ENCODE peak calls at places on chromosome 4, in five cellular contexts. One of them, this sample, is unnamed.

GRCh38 chr4:3031357-3032064 is 42.8 kb downstream of the HTT-AS start:
- DNase-seq in GM04504: no peak
- DNase-seq in RPMI7951: no peak
- DNase-seq in fibroblast of pulmonary artery: no peak
- DNase-seq in non-pigmented ciliary epithelial cell: no peak
- DNase-seq in this sample: no peak

GRCh38 chr4:152970102-152970820 is 34.1 kb downstream of the FHDC1 start:
- DNase-seq in GM04504: peak
- DNase-seq in RPMI7951: peak
- DNase-seq in fibroblast of pulmonary artery: no peak
- DNase-seq in non-pigmented ciliary epithelial cell: no peak
- DNase-seq in this sample: no peak

GRCh38 chr4:173752610-173753009 is 222.6 kb upstream of the HAND2 start:
- DNase-seq in GM04504: no peak
- DNase-seq in RPMI7951: no peak
- DNase-seq in fibroblast of pulmonary artery: peak
- DNase-seq in non-pigmented ciliary epithelial cell: no peak
- DNase-seq in this sample: no peak

GRCh38 chr4:64539234-64539849 is 130.1 kb upstream of the TECRL start:
- DNase-seq in GM04504: peak
- DNase-seq in RPMI7951: peak
- DNase-seq in fibroblast of pulmonary artery: peak
- DNase-seq in non-pigmented ciliary epithelial cell: peak
- DNase-seq in this sample: peak

GRCh38 chr4:158721680-158722079 is 1.5 kb downstream of the PPID start:
- DNase-seq in GM04504: no peak
- DNase-seq in RPMI7951: no peak
- DNase-seq in fibroblast of pulmonary artery: no peak
- DNase-seq in non-pigmented ciliary epithelial cell: no peak
- DNase-seq in this sample: no peak

GRCh38 chr4:5164221-5164912 is 113.1 kb downstream of the STK32B start:
- DNase-seq in GM04504: no peak
- DNase-seq in RPMI7951: no peak
- DNase-seq in fibroblast of pulmonary artery: no peak
- DNase-seq in non-pigmented ciliary epithelial cell: no peak
- DNase-seq in this sample: no peak

GRCh38 chr4:10192331-10192730 is 75.7 kb upstream of the WDR1 start:
- DNase-seq in GM04504: no peak
- DNase-seq in RPMI7951: no peak
- DNase-seq in fibroblast of pulmonary artery: no peak
- DNase-seq in non-pigmented ciliary epithelial cell: no peak
- DNase-seq in this sample: no peak

GRCh38 chr4:41882622-41883347 is 52.4 kb upstream of the TMEM33 start:
- DNase-seq in GM04504: no peak
- DNase-seq in RPMI7951: no peak
- DNase-seq in fibroblast of pulmonary artery: peak
- DNase-seq in non-pigmented ciliary epithelial cell: no peak
- DNase-seq in this sample: peak

GRCh38 chr4:187256897-187257296 is 533.2 kb upstream of the FAT1 start:
- DNase-seq in GM04504: no peak
- DNase-seq in RPMI7951: no peak
- DNase-seq in fibroblast of pulmonary artery: no peak
- DNase-seq in non-pigmented ciliary epithelial cell: no peak
- DNase-seq in this sample: no peak

GRCh38 chr4:148286043-148286442 is 156.2 kb downstream of the NR3C2 start:
- DNase-seq in GM04504: no peak
- DNase-seq in RPMI7951: no peak
- DNase-seq in fibroblast of pulmonary artery: no peak
- DNase-seq in non-pigmented ciliary epithelial cell: no peak
- DNase-seq in this sample: no peak

GRCh38 chr4:5084911-5085475 is 33.7 kb downstream of the STK32B start:
- DNase-seq in GM04504: peak
- DNase-seq in RPMI7951: no peak
- DNase-seq in fibroblast of pulmonary artery: no peak
- DNase-seq in non-pigmented ciliary epithelial cell: no peak
- DNase-seq in this sample: no peak

GRCh38 chr4:19224820-19225219 is 1026.9 kb upstream of the SLIT2 start:
- DNase-seq in GM04504: no peak
- DNase-seq in RPMI7951: peak
- DNase-seq in fibroblast of pulmonary artery: peak
- DNase-seq in non-pigmented ciliary epithelial cell: no peak
- DNase-seq in this sample: no peak

GRCh38 chr4:27198246-27198645 is 337.6 kb downstream of the STIM2 start:
- DNase-seq in GM04504: no peak
- DNase-seq in RPMI7951: no peak
- DNase-seq in fibroblast of pulmonary artery: no peak
- DNase-seq in non-pigmented ciliary epithelial cell: no peak
- DNase-seq in this sample: no peak

GRCh38 chr4:122537388-122538135 is 81.0 kb upstream of the IL2 start:
- DNase-seq in GM04504: no peak
- DNase-seq in RPMI7951: no peak
- DNase-seq in fibroblast of pulmonary artery: no peak
- DNase-seq in non-pigmented ciliary epithelial cell: no peak
- DNase-seq in this sample: no peak

GRCh38 chr4:100288167-100288566 is 97.9 kb upstream of the DDIT4L start:
- DNase-seq in GM04504: no peak
- DNase-seq in RPMI7951: peak
- DNase-seq in fibroblast of pulmonary artery: peak
- DNase-seq in non-pigmented ciliary epithelial cell: no peak
- DNase-seq in this sample: peak

GRCh38 chr4:70670332-70671014 is 4.2 kb upstream of the JCHAIN start:
- DNase-seq in GM04504: peak
- DNase-seq in RPMI7951: no peak
- DNase-seq in fibroblast of pulmonary artery: no peak
- DNase-seq in non-pigmented ciliary epithelial cell: no peak
- DNase-seq in this sample: no peak

GRCh38 chr4:81807927-81808672 is 336.4 kb upstream of the RASGEF1B start:
- DNase-seq in GM04504: no peak
- DNase-seq in RPMI7951: no peak
- DNase-seq in fibroblast of pulmonary artery: peak
- DNase-seq in non-pigmented ciliary epithelial cell: no peak
- DNase-seq in this sample: no peak

GRCh38 chr4:151436093-151436518 is 27.1 kb downstream of the FHIP1A start:
- DNase-seq in GM04504: no peak
- DNase-seq in RPMI7951: no peak
- DNase-seq in fibroblast of pulmonary artery: no peak
- DNase-seq in non-pigmented ciliary epithelial cell: no peak
- DNase-seq in this sample: no peak

GRCh38 chr4:186942745-186943606 is 219.3 kb upstream of the FAT1 start:
- DNase-seq in GM04504: no peak
- DNase-seq in RPMI7951: peak
- DNase-seq in fibroblast of pulmonary artery: peak
- DNase-seq in non-pigmented ciliary epithelial cell: no peak
- DNase-seq in this sample: no peak

GRCh38 chr4:105624530-105624929 is 72.1 kb downstream of the ARHGEF38 start:
- DNase-seq in GM04504: no peak
- DNase-seq in RPMI7951: peak
- DNase-seq in fibroblast of pulmonary artery: peak
- DNase-seq in non-pigmented ciliary epithelial cell: no peak
- DNase-seq in this sample: no peak

GRCh38 chr4:111781611-111782010 is 363.6 kb upstream of the FAM241A start:
- DNase-seq in GM04504: no peak
- DNase-seq in RPMI7951: no peak
- DNase-seq in fibroblast of pulmonary artery: no peak
- DNase-seq in non-pigmented ciliary epithelial cell: peak
- DNase-seq in this sample: no peak

GRCh38 chr4:173420324-173420752 is 21.4 kb upstream of the SCRG1 start:
- DNase-seq in GM04504: no peak
- DNase-seq in RPMI7951: peak
- DNase-seq in fibroblast of pulmonary artery: peak
- DNase-seq in non-pigmented ciliary epithelial cell: no peak
- DNase-seq in this sample: no peak

GRCh38 chr4:123120473-123120872 is 198.1 kb upstream of the NUDT6 start:
- DNase-seq in GM04504: no peak
- DNase-seq in RPMI7951: no peak
- DNase-seq in fibroblast of pulmonary artery: peak
- DNase-seq in non-pigmented ciliary epithelial cell: peak
- DNase-seq in this sample: peak